ENCODE peak calls at places on chromosomes 13 and 19, in nine cellular contexts. B is GM12864; X is T follicular helper cell; I is cardiac fibroblast; J is fibroblast of the conjunctiva; Q is esophagus squamous epithelium; R is lung; M is stimulated activated CD8-positive, alpha-beta memory T cell treated with anti-CD3 and anti-CD28 coated beads, Interleukin-4, amount 100 ng/mL, for 1 hour; P is HEK293T. L is an unnamed sample.

GRCh38 chr19:40348961-40349507 is 539 bp downstream of the PLD3 start:
- DNase-seq in J (peak; percentile 43), R (no peak), X (no peak), M (no peak), P (no peak), Q (no peak), I (peak; percentile 52), B (no peak), L (no peak)

GRCh38 chr13:106277483-106278154 is 257.8 kb downstream of the EFNB2 start:
- DNase-seq in R (no peak), M (no peak), B (no peak), Q (no peak), J (no peak), I (no peak), X (no peak), P (no peak), L (no peak)

GRCh38 chr13:30301827-30302226 is 5.5 kb downstream of the KATNAL1 start:
- DNase-seq in M (no peak), B (no peak), Q (no peak), X (no peak), I (no peak), R (no peak), J (no peak), P (no peak), L (no peak)

GRCh38 chr19:7850429-7850819 is 20.4 kb downstream of the EVI5L start:
- DNase-seq in I (no peak), X (no peak), Q (no peak), R (no peak), M (no peak), J (no peak), P (no peak), B (no peak), L (no peak)

GRCh38 chr13:43284162-43284561 is 260.8 kb downstream of the DNAJC15 start:
- DNase-seq in P (no peak), M (no peak), R (no peak), Q (no peak), I (peak; percentile 21), B (no peak), J (no peak), X (no peak), L (no peak)

GRCh38 chr19:30873003-30873402 is 476.2 kb downstream of the TSHZ3 start:
- DNase-seq in X (no peak), R (no peak), Q (no peak), M (no peak), J (no peak), B (no peak), P (no peak), I (no peak), L (no peak)

GRCh38 chr19:3670258-3670795 is 29.9 kb downstream of the PIP5K1C start:
- DNase-seq in J (peak; percentile 87), X (no peak), R (no peak), M (no peak), B (no peak), Q (no peak), P (no peak), I (peak; percentile 93), L (peak; percentile 33)

GRCh38 chr13:30808600-30808999 is 73.3 kb downstream of the ALOX5AP start:
- DNase-seq in M (no peak), Q (no peak), I (no peak), X (no peak), P (no peak), B (no peak), R (no peak), J (no peak), L (no peak)

GRCh38 chr19:16370671-16371391 is 46.2 kb downstream of the KLF2 start:
- DNase-seq in X (no peak), J (no peak), R (no peak), P (no peak), M (no peak), Q (no peak), I (no peak), B (no peak), L (no peak)